ENCODE peak calls at places on chromosomes 1 and 21, in four cellular contexts. X, S, G and V are unnamed samples.

GRCh38 chr21:45452696-45453307 is 47.8 kb downstream of the COL18A1 start:
- DNase-seq in G (no peak), S (no peak), X (no peak), V (no peak)

GRCh38 chr1:43625063-43625780 is 24.7 kb upstream of the KDM4A start:
- DNase-seq in X (no peak), S (no peak), G (no peak), V (no peak)

GRCh38 chr1:180421614-180422013 is 80.8 kb downstream of the ACBD6 start:
- DNase-seq in G (no peak), X (no peak), S (no peak), V (no peak)

GRCh38 chr1:18088077-18088594 is 19.5 kb upstream of the IGSF21 start:
- DNase-seq in G (no peak), S (no peak), X (no peak), V (no peak)

GRCh38 chr1:162373541-162374375 is 2.9 kb downstream of the SPATA46 start:
- DNase-seq in X (peak), S (peak), G (no peak), V (peak)

GRCh38 chr1:156101880-156102279 is 12.6 kb upstream of the LMNA start:
- DNase-seq in S (no peak), X (no peak), G (no peak), V (no peak)

GRCh38 chr1:43067856-43068751 is 104.0 kb downstream of the EBNA1BP2 start:
- DNase-seq in G (no peak), X (no peak), S (no peak), V (no peak)

GRCh38 chr1:158037876-158038359 is 44.5 kb downstream of the KIRREL1 start:
- DNase-seq in G (no peak), S (no peak), X (peak), V (no peak)

GRCh38 chr21:39037807-39038405 is 145.3 kb downstream of the PSMG1 start:
- DNase-seq in G (no peak), X (peak), S (peak), V (no peak)

GRCh38 chr1:204651843-204652421 is 33.6 kb downstream of the LRRN2 start:
- DNase-seq in G (no peak), S (no peak), X (no peak), V (no peak)

GRCh38 chr1:184928394-184928793 is 45.9 kb downstream of the NIBAN1 start:
- DNase-seq in G (no peak), S (no peak), X (no peak), V (no peak)

DNA sequence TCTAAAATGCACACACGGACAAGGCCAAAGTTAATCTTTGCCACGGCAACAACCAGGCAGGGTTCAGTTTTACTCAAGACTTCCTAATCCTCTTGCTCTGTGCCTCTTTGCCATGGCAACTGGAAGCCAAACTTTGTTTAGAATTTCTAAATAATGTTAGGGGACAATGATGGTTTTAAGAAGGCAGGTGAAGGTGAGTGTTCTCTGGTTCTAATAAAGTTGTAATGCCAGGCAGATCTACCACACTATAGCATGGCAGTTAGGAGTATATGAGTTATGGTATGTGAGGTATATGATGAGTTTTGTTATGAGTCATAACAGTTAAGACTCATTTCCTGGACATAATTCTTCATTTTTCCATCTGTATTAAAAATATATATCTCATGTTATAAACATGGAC is 2.7 kb downstream of the PTPRC start:
- DNase-seq in G (no peak), S (no peak), X (peak), V (no peak)
- H3K4me3 ChIP-seq in G (peak), S (peak), X (no peak), V (no peak)

GRCh38 chr1:29122987-29123870 is 474 bp downstream of the TMEM200B start:
- DNase-seq in S (no peak), G (no peak), X (peak), V (no peak)
- TF ChIP-seq ELK1 in S (no peak), G (no peak), X (no peak), V (no peak)

GRCh38 chr1:231395996-231396385 is 26.1 kb downstream of the EGLN1 start:
- DNase-seq in S (no peak), X (no peak), G (no peak), V (no peak)
- H3K4me3 ChIP-seq in S (no peak), X (no peak), G (no peak), V (peak)

GRCh38 chr1:52281518-52281917 is 84.5 kb downstream of the CC2D1B start:
- DNase-seq in S (no peak), X (peak), G (no peak), V (no peak)
- TF ChIP-seq ELK1 in S (no peak), X (no peak), G (no peak), V (no peak)